ENCODE peak calls at places on chromosome X, in four cellular contexts. R, U, M and W are unnamed samples.

GRCh38 chrX:114047558-114047957 is 536.3 kb upstream of the HTR2C start:
- DNase-seq in M (peak), R (peak), U (no peak), W (no peak)

GRCh38 chrX:108312938-108313337 is 125.3 kb downstream of the COL4A6 start:
- DNase-seq in U (peak), R (peak), M (peak), W (no peak)

GRCh38 chrX:10010686-10011085 is 43.5 kb downstream of the CLDN34 start:
- DNase-seq in R (peak), M (no peak), U (peak), W (no peak)

GRCh38 chrX:12611471-12611870 is 179.7 kb upstream of the PRPS2 start:
- DNase-seq in M (no peak), R (no peak), U (no peak), W (no peak)

GRCh38 chrX:11458175-11458574 is 165.0 kb downstream of the AMELX start:
- DNase-seq in M (no peak), U (peak), R (no peak), W (no peak)

GRCh38 chrX:13837290-13837745 is 20.4 kb upstream of the GPM6B start:
- DNase-seq in M (no peak), R (peak), U (no peak), W (peak)

GRCh38 chrX:144275826-144276225 is 392.0 kb downstream of the UBE2NL start:
- DNase-seq in R (no peak), U (no peak), M (no peak), W (no peak)

GRCh38 chrX:16946971-16947562 is 609 bp downstream of the REPS2 start:
- DNase-seq in R (no peak), U (no peak), M (no peak), W (no peak)

GRCh38 chrX:50799531-50799961 is 14.4 kb downstream of the SHROOM4 start:
- DNase-seq in R (no peak), U (peak), M (no peak), W (no peak)

GRCh38 chrX:143304518-143304917 is 212.8 kb downstream of the SPANXN3 start:
- DNase-seq in R (no peak), M (no peak), U (no peak), W (no peak)

GRCh38 chrX:17642891-17643290 is 94.4 kb upstream of the SCML1 start:
- DNase-seq in M (no peak), U (no peak), R (no peak), W (no peak)

GRCh38 chrX:71100581-71101505 is 5.2 kb downstream of the FOXO4 start:
- DNase-seq in U (no peak), R (no peak), M (peak), W (no peak)

GRCh38 chrX:85499400-85499799 is 119.9 kb upstream of the POF1B start:
- DNase-seq in U (no peak), R (peak), M (no peak), W (no peak)

GRCh38 chrX:69535661-69536060 is 31.5 kb downstream of the NALF2 start:
- DNase-seq in M (no peak), R (no peak), U (no peak), W (no peak)

GRCh38 chrX:26442340-26442739 is 226.4 kb downstream of the MAGEB5 start:
- DNase-seq in R (peak), M (no peak), U (peak), W (peak)

GRCh38 chrX:112849010-112849409 is 8.4 kb upstream of the AMOT start:
- DNase-seq in U (peak), M (no peak), R (no peak), W (no peak)

GRCh38 chrX:49884290-49884862 is 5.1 kb downstream of the USP27X start:
- DNase-seq in R (peak), U (peak), M (peak), W (peak)

GRCh38 chrX:120302434-120302833 is 8.8 kb downstream of the TMEM255A start:
- DNase-seq in R (peak), U (no peak), M (peak), W (no peak)

GRCh38 chrX:119503484-119503861 is 35.2 kb downstream of the SLC25A5 start:
- DNase-seq in M (no peak), R (peak), U (peak), W (no peak)

GRCh38 chrX:109812236-109812635 is 79.2 kb upstream of the ACSL4 start:
- DNase-seq in M (no peak), R (no peak), U (no peak), W (no peak)

GRCh38 chrX:140091276-140091886 is 126.1 kb upstream of the CXorf66 start:
- DNase-seq in R (peak), M (peak), U (no peak), W (peak)

GRCh38 chrX:8748855-8749254 is 16.9 kb upstream of the ANOS1 start:
- DNase-seq in U (peak), R (peak), M (no peak), W (no peak)

GRCh38 chrX:10231461-10231860 is 74.7 kb downstream of the CLCN4 start:
- DNase-seq in M (no peak), R (no peak), U (no peak), W (no peak)

GRCh38 chrX:136200466-136200865 is 50.7 kb downstream of the MAP7D3 start:
- DNase-seq in U (peak), M (no peak), R (peak), W (no peak)

GRCh38 chrX:37862851-37863250 is 15.5 kb upstream of the DYNLT3 start:
- DNase-seq in M (no peak), U (no peak), R (no peak), W (no peak)

GRCh38 chrX:37863728-37864127 is 16.4 kb upstream of the DYNLT3 start:
- DNase-seq in U (no peak), M (no peak), R (peak), W (no peak)

GRCh38 chrX:37854748-37855147 is 7.4 kb upstream of the DYNLT3 start:
- DNase-seq in M (no peak), U (no peak), R (no peak), W (no peak)

GRCh38 chrX:37860731-37861130 is 13.4 kb upstream of the DYNLT3 start:
- DNase-seq in U (no peak), R (no peak), M (no peak), W (no peak)
- H2BK5ac ChIP-seq in U (no peak), R (no peak), M (no peak), W (no peak)

GRCh38 chrX:2707334-2707760 is 16.3 kb downstream of the CD99 start:
- DNase-seq in R (peak), M (peak), U (peak), W (no peak)
- H2BK5ac ChIP-seq in R (no peak), M (no peak), U (peak), W (no peak)

GRCh38 chrX:105299286-105299685 is 78.8 kb upstream of the TEX13A start:
- DNase-seq in M (no peak), U (no peak), R (peak), W (no peak)
- H2BK5ac ChIP-seq in M (no peak), U (no peak), R (no peak), W (no peak)

DNA sequence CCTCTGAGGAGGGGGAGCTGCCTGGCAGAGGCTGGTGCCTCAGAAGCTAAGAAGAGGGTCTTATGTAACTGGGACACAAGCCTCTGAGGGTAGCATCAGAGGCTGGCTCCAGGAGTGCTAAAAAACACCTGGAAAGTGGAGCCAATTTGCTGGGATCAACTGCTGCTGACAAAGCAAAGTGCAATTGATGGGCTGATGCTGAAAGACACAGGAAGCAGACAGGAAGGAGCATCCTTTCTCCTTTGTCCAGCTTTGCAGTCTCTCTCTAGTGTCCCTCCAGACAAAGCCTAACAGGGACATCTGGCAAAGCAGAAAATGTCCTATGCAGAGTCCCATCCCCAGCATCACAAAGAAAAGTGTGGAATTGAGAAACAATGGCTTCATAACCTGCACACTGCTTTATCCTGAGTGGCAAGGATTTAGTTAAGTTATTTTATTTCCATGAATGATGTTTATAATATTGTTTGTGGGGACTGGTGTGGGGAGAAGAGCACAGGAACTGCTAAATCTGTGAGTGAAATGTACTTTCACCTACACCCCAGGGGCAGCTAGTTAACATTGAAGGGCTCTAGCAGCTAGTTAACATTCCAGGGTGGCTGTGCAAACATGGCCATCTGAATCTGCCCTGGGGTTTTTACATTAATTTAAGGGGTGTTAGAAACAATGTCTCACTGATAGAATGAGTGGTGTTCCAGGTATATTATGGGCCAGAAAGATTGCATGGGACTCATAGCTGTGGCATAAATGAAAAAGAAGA is 25.6 kb upstream of the MBTPS2 start:
- DNase-seq in U (no peak), M (no peak), R (peak), W (no peak)
- H2BK5ac ChIP-seq in U (no peak), M (no peak), R (no peak), W (no peak)

DNA sequence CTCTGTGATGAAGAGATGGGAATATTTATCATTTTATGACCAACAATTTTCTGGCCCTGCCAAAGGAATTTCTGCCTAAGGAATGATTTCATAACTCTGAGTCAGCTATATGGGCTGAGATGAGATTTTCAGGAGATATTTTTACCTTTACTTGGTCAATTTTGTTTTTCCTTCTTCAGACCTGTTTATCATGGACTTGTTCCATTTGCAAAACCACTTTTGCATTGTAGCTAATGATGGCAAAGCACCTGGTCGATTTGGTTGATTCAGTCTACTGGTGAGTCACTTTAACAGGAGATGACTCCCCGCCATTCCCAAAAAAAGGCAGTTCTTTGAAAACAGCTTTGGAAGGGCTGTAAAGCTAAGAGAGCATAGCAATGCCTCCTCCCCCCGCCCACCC is 53.3 kb downstream of the TEX13A start:
- DNase-seq in U (no peak), R (no peak), M (no peak), W (no peak)
- H2BK5ac ChIP-seq in U (no peak), R (no peak), M (no peak), W (no peak)

GRCh38 chrX:153817291-153817690 is 13.1 kb downstream of the PDZD4 start:
- DNase-seq in M (no peak), R (no peak), U (no peak), W (no peak)

GRCh38 chrX:153818571-153819397 is 11.6 kb downstream of the PDZD4 start:
- DNase-seq in U (no peak), R (peak), M (no peak), W (peak)

GRCh38 chrX:153821066-153821465 is 9.3 kb downstream of the PDZD4 start:
- DNase-seq in U (no peak), M (no peak), R (no peak), W (no peak)

GRCh38 chrX:153820601-153821000 is 9.7 kb downstream of the PDZD4 start:
- DNase-seq in R (no peak), U (no peak), M (no peak), W (no peak)

DNA sequence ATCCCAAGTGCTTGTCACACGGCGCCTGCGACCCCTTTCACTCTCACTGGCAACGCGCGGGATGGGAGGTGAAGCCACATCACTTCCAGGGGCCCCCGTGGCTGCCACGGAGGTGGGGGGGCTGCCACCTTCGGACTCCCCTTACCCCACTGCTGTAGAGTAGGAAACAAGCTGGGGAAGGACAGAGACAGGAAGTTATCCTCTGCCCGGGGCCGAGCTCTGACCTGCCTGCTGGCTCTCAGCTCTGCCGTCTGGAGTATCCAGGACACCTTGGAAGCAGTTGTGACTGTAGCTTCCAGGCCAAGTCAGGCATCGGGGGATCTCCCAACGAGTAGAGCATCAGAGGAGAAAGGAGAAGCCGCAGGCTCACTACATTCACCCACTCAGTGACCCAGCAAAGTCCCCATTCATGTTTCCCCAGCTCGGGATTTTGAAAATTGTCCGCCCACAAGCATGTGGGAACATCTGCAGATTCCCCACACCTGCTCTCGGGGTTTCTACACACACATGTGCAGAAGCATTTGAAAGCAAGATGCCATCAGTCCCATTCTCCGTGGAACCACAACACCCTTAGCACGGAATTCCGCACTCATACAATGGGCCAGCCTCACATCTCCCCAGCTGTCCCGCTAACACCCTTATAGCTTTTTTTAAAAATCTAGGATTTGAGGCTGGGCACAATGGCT is 10.8 kb downstream of the PDZD4 start:
- DNase-seq in R (peak), U (no peak), M (no peak), W (no peak)
- H2BK5ac ChIP-seq in R (no peak), U (no peak), M (no peak), W (no peak)

GRCh38 chrX:20266810-20267598 is at the start of gene RPS6KA3:
- DNase-seq in U (peak), M (peak), R (peak), W (peak)
- H2BK5ac ChIP-seq in U (peak), M (no peak), R (no peak), W (peak)